ENCODE peak calls at places on chromosomes 16 and 17, in four cellular contexts. W, A, B and M are unnamed samples.

GRCh38 chr16:72467157-72467759 is 295.3 kb upstream of the PMFBP1 start:
- DNase-seq in W (no peak), A (peak; percentile 37), B (peak; percentile 30), M (no peak)

GRCh38 chr17:37701424-37702020 is 43.3 kb downstream of the HNF1B start:
- DNase-seq in W (peak; percentile 16), A (peak; percentile 24), B (peak; percentile 41), M (no peak)

GRCh38 chr16:67154578-67155304 is 3.9 kb upstream of the B3GNT9 start:
- DNase-seq in W (no peak), A (no peak), B (no peak), M (no peak)

GRCh38 chr17:49695698-49696232 is 12.0 kb downstream of the SLC35B1 start:
- DNase-seq in W (no peak), A (no peak), B (no peak), M (no peak)

GRCh38 chr16:82043680-82044584 is 8.9 kb downstream of the HSD17B2 start:
- DNase-seq in W (no peak), A (no peak), B (no peak), M (no peak)

GRCh38 chr17:78137392-78138203 is 7.0 kb downstream of the TMC8 start:
- DNase-seq in W (no peak), A (peak; percentile 60), B (peak; percentile 84), M (peak; percentile 71)

GRCh38 chr17:49687878-49688491 is 10.1 kb upstream of the SPOP start:
- DNase-seq in W (no peak), A (no peak), B (no peak), M (no peak)

GRCh38 chr17:76497979-76498885 is 3.0 kb downstream of the RHBDF2 start:
- DNase-seq in W (no peak), A (peak; percentile 96), B (no peak), M (peak; percentile 59)

GRCh38 chr16:49608095-49608494 is 234.5 kb downstream of the C16orf78 start:
- DNase-seq in W (no peak), A (no peak), B (no peak), M (peak; percentile 45)

GRCh38 chr17:57092171-57092570 is 7.1 kb downstream of the AKAP1 start:
- DNase-seq in W (no peak), A (no peak), B (no peak), M (no peak)

GRCh38 chr17:28916302-28916934 is 13.5 kb upstream of the DHRS13 start:
- DNase-seq in W (no peak), A (peak; percentile 49), B (peak; percentile 73), M (no peak)

GRCh38 chr17:70288540-70289290 is 119.4 kb downstream of the KCNJ2 start:
- DNase-seq in W (no peak), A (no peak), B (no peak), M (no peak)

GRCh38 chr17:21466550-21466949 is 90.4 kb downstream of the KCNJ12 start:
- DNase-seq in W (no peak), A (no peak), B (no peak), M (no peak)

GRCh38 chr16:6573577-6573976 is 759.1 kb upstream of the RBFOX1 start:
- DNase-seq in W (no peak), A (peak; percentile 80), B (peak; percentile 23), M (peak; percentile 71)

GRCh38 chr16:50961944-50962343 is 189.1 kb downstream of the SALL1 start:
- DNase-seq in W (no peak), A (no peak), B (no peak), M (no peak)

GRCh38 chr17:31549121-31549524 is 157.6 kb downstream of the RAB11FIP4 start:
- DNase-seq in W (no peak), A (peak; percentile 72), B (no peak), M (no peak)

GRCh38 chr16:74984194-74984669 is 691 bp downstream of the WDR59 start:
- DNase-seq in W (no peak), A (no peak), B (peak; percentile 51), M (no peak)

GRCh38 chr16:369866-370436 is 387 bp downstream of the MRPL28 start:
- DNase-seq in W (no peak), A (peak; percentile 76), B (peak; percentile 55), M (peak; percentile 69)

GRCh38 chr16:66382171-66382965 is 15.9 kb downstream of the CDH5 start:
- DNase-seq in W (no peak), A (no peak), B (no peak), M (peak; percentile 53)

GRCh38 chr16:29745126-29745852 is 501 bp downstream of the C16orf54 start:
- DNase-seq in W (no peak), A (no peak), B (no peak), M (no peak)

GRCh38 chr17:49343273-49343672 is 18.8 kb downstream of the ZNF652 start:
- DNase-seq in W (no peak), A (no peak), B (no peak), M (no peak)

GRCh38 chr16:63457869-63458268 is 1421.6 kb upstream of the CDH8 start:
- DNase-seq in W (no peak), A (no peak), B (no peak), M (no peak)

GRCh38 chr17:37131064-37131463 is 182.3 kb downstream of the AATF start:
- DNase-seq in W (no peak), A (no peak), B (no peak), M (no peak)

GRCh38 chr16:56354016-56354415 is 71.3 kb downstream of the AMFR start:
- DNase-seq in W (no peak), A (no peak), B (no peak), M (no peak)

GRCh38 chr17:43548689-43549379 is 2.7 kb upstream of the ETV4 start:
- DNase-seq in W (no peak), A (no peak), B (no peak), M (no peak)

GRCh38 chr17:80297996-80298560 is 37.4 kb downstream of the RNF213 start:
- DNase-seq in W (no peak), A (no peak), B (no peak), M (no peak)

GRCh38 chr17:81271226-81271625 is 23.9 kb downstream of the SLC38A10 start:
- DNase-seq in W (no peak), A (no peak), B (no peak), M (no peak)

GRCh38 chr16:30356401-30357084 is 1.4 kb upstream of the CD2BP2 start:
- DNase-seq in W (no peak), A (peak; percentile 52), B (no peak), M (no peak)

GRCh38 chr16:88350922-88351321 is 31.8 kb upstream of the ZNF469 start:
- DNase-seq in W (no peak), A (peak; percentile 23), B (no peak), M (no peak)

GRCh38 chr17:72588961-72589360 is 468.1 kb downstream of the SOX9 start:
- DNase-seq in W (no peak), A (no peak), B (no peak), M (no peak)

GRCh38 chr17:5115673-5116651 is at the start of gene USP6:
- DNase-seq in W (no peak), A (no peak), B (no peak), M (no peak)

GRCh38 chr16:68629315-68629900 is 15.7 kb upstream of the CDH3 start:
- DNase-seq in W (no peak), A (no peak), B (no peak), M (no peak)

GRCh38 chr17:2563543-2563942 is 29.9 kb upstream of the PAFAH1B1 start:
- DNase-seq in W (no peak), A (no peak), B (no peak), M (no peak)

GRCh38 chr17:81245024-81245664 is 6.0 kb downstream of the NDUFAF8 start:
- DNase-seq in W (peak; percentile 45), A (no peak), B (no peak), M (no peak)

GRCh38 chr16:87057951-87058560 is 259.1 kb downstream of the C16orf95 start:
- DNase-seq in W (no peak), A (no peak), B (no peak), M (no peak)

GRCh38 chr16:87062569-87063442 is 254.4 kb downstream of the C16orf95 start:
- DNase-seq in W (no peak), A (peak; percentile 91), B (peak; percentile 81), M (peak; percentile 82)

GRCh38 chr16:87061521-87061920 is 255.7 kb downstream of the C16orf95 start:
- DNase-seq in W (no peak), A (no peak), B (no peak), M (no peak)

GRCh38 chr16:87058728-87059250 is 258.4 kb downstream of the C16orf95 start:
- DNase-seq in W (no peak), A (no peak), B (no peak), M (no peak)

DNA sequence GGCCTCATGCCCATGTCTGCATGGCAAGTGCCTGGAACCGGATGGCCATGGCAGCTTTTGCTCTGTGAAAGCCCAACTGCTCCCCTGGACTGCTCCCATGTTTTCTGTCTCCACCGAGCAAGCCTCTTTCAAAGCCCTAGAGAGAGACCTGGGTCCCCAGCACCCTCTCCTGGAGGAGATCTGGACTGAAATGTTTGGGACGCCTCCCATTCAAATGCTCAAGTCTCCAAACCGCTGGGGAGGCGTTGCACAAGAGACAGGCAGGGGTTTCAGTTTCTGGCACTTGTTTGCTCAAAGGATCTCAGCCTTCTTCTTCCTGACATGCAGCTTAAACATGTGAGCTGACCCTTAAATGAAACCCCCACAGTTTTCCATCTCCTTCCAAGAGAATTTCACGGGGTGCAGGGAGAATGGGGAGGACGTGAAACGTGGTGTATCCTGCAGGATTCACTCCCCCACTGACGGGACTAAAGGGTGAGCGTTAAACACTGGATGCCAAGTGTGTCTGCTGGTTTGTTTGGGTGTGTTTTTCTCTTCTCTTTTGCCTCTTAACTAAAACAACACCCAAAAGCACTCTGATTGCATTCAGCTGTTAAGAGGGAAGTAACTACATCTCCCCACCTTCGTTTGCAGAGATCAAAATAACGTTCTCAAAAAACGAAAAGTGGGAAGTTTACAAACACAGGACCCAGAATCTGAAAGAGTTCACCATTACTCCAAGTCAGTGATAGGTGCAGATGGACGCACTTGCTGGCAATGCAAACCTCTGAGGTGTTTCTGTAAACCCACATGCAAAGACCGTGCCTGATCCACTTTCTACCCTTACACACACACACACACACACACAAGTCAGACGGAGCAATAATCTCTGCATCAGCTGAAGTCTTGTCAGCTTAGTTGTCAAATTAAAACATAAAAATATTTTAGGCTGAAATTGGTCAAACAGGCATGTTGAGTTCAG is 256.9 kb downstream of the C16orf95 start:
- DNase-seq in W (no peak), A (no peak), B (peak; percentile 25), M (no peak)
- TF ChIP-seq MAX in W (no peak), A (no peak), B (no peak), M (no peak)

GRCh38 chr16:10579965-10580918 is at the start of gene EMP2:
- DNase-seq in W (no peak), A (peak; percentile 95), B (peak; percentile 78), M (peak; percentile 31)
- TF ChIP-seq NRF1 in W (no peak), A (no peak), B (peak; percentile 60), M (no peak)

GRCh38 chr16:69889295-69889964 is 61.7 kb upstream of the CLEC18A start:
- DNase-seq in W (no peak), A (no peak), B (no peak), M (no peak)

GRCh38 chr16:69892378-69892777 is 58.8 kb upstream of the CLEC18A start:
- DNase-seq in W (no peak), A (no peak), B (no peak), M (no peak)

GRCh38 chr16:69893086-69893485 is 58.0 kb upstream of the CLEC18A start:
- DNase-seq in W (no peak), A (no peak), B (no peak), M (no peak)

GRCh38 chr16:69890114-69890890 is 60.8 kb upstream of the CLEC18A start:
- DNase-seq in W (no peak), A (peak; percentile 67), B (no peak), M (no peak)

GRCh38 chr16:69890891-69891282 is 60.2 kb upstream of the CLEC18A start:
- DNase-seq in W (no peak), A (no peak), B (no peak), M (no peak)
- TF ChIP-seq SIN3A in W (no peak), A (no peak), B (no peak), M (no peak)

GRCh38 chr16:28324235-28324886 is 32.0 kb downstream of the SBK1 start:
- DNase-seq in W (no peak), A (no peak), B (no peak), M (no peak)
- TF ChIP-seq MAX in W (no peak), A (no peak), B (no peak), M (no peak)

GRCh38 chr16:19555186-19555937 is at the start of gene VPS35L:
- DNase-seq in W (peak; percentile 94), A (peak; percentile 93), B (peak; percentile 96), M (peak; percentile 99)
- TF ChIP-seq NRF1 in W (peak; percentile 8), A (no peak), B (peak; percentile 73), M (no peak)